ENCODE peak calls at places on chromosomes 16 and 17, in four cellular contexts. W is thyroid gland, M is GM12878, C is upper lobe of left lung. K is an unnamed sample.
A peak's percentile ranks its signal among the peaks of the same experiment; 100 is the strongest.

GRCh38 chr17:42682400-42683384 is at the start of gene CNTNAP1:
- DNase-seq in M (no peak), C (peak; percentile 90), W (peak; percentile 22), K (peak; percentile 87)

GRCh38 chr16:87317766-87318121 is 552 bp upstream of the C16orf95 start:
- DNase-seq in C (no peak), M (no peak), W (peak; percentile 58), K (peak; percentile 66)

GRCh38 chr16:56589141-56590039 is at the start of gene MT3:
- DNase-seq in C (peak; percentile 84), W (peak; percentile 12), M (no peak), K (no peak)

GRCh38 chr17:28959471-28959871 is 8.2 kb upstream of the PHF12 start:
- DNase-seq in M (no peak), W (no peak), C (no peak), K (no peak)

GRCh38 chr17:13541032-13541480 is 60.7 kb downstream of the HS3ST3A1 start:
- DNase-seq in C (no peak), W (no peak), M (no peak), K (peak; percentile 49)

GRCh38 chr16:24609740-24610420 is 70.5 kb downstream of the RBBP6 start:
- DNase-seq in M (no peak), C (no peak), W (peak; percentile 67), K (no peak)

GRCh38 chr17:30363715-30364202 is 15.0 kb upstream of the CPD start:
- DNase-seq in M (peak; percentile 99), W (peak; percentile 62), C (no peak), K (no peak)

GRCh38 chr16:28258571-28258970 is 33.8 kb upstream of the SBK1 start:
- DNase-seq in W (peak; percentile 91), C (peak; percentile 82), M (no peak), K (no peak)

GRCh38 chr16:31352344-31353115 is 2.4 kb upstream of the ITGAX start:
- DNase-seq in C (peak; percentile 65), W (no peak), M (no peak), K (no peak)

GRCh38 chr16:31355701-31356100 is 725 bp downstream of the ITGAX start:
- DNase-seq in W (no peak), C (peak; percentile 40), M (no peak), K (no peak)

GRCh38 chr16:31356566-31357323 is 1.8 kb downstream of the ITGAX start:
- DNase-seq in W (no peak), M (no peak), C (peak; percentile 81), K (no peak)

GRCh38 chr16:31351937-31352315 is 3.0 kb upstream of the ITGAX start:
- DNase-seq in M (no peak), W (no peak), C (no peak), K (peak; percentile 24)

DNA sequence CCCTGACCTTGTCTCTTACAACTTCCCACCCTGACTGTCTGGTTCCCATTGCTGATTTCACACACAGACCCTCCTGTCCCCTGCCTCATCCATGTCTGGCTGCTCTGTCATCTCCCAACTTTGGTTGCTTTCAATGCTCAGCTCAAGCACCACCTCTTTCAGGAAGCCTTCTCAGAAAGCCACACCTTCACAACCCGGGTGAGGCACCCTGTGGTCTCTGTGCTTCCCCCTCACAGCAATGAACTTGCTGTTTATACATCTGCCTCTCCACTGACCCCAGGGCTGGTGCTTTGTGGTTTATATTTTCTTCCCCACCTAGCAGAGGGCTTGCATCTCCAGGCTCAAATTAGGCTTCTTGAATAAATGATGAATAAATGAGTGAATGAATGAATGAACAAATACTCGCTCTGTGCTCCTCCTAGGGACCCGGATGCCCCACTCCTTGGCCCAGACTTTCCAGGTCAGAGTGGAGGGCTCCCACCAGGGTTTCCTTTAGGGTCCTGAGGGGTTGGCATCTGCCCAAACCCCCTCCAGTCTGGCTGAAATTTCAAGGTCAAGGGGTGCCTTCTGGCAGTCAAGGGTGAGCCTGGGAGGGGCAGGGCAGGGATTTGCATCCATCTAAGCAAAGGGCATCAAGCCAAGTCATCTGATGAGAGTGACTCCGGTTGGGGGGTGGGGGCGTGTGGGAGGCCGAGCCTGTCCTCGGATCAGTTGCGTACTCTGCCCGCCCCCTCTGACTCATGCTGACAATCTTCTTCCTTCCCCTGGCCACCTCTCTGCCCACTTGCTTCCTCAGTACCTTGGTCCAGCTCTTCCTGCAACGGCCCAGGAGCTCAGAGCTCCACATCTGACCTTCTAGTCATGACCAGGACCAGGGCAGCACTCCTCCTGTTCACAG is at the start of gene ITGAX:
- DNase-seq in M (peak; percentile 70), W (no peak), C (peak; percentile 77), K (peak; percentile 83)
- TF ChIP-seq POLR2A in M (peak; percentile 45), W (no peak), C (no peak), K (peak; percentile 16)

DNA sequence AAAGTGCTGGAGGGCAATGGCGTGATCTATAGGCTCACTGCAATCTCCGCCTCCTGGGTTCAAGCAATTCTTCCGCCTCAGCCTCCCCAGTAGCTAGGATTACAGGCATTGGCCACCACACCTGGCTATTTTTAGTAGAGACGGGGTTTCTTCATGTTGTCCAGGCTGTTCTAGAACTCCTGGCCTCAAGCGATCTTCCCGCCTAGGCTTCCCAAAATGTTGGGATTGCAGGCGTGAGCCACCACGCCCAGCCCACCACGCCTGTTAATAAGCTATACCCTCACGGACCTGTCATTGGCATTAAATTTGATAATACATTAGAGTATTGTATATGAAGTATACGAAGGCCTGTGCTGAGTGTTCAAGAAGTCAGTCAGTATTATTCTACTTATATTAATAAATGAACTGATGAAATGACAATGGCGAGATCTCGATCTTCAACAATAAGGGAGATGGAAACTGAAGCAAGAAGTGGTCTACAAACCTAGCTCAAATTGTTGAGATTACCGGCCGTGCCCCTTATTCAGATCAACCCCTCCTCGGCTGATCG is 818 bp upstream of the BCAS3 start:
- DNase-seq in W (no peak), M (no peak), C (no peak), K (no peak)
- TF ChIP-seq POLR2A in W (no peak), M (peak; percentile 72), C (peak; percentile 35), K (peak; percentile 36)

DNA sequence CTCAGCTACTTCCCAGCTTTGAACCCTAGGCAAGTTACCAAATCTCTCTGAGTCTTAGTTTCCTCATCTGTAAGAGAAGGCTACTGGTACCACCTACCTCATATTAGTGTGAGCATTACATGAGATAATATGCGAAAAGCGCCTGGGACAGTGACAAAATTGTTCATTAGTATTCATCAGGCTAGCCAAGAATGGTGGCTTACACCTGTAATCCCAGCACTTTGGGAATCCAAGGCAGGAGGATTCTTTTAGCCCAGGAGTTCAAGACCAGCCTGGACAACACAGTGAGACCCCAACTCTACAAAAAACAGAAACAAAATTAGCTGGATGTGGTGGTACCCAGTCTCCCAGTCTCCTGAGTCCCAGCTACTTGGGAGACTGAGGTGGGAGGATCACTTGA is 3.3 kb downstream of the PLCD3 start:
- DNase-seq in M (no peak), C (no peak), W (no peak), K (no peak)
- TF ChIP-seq POLR2A in M (no peak), C (no peak), W (no peak), K (no peak)

GRCh38 chr17:5234645-5235576 is at the start of gene SCIMP:
- DNase-seq in M (peak; percentile 82), C (no peak), W (no peak), K (no peak)
- TF ChIP-seq POLR2A in M (peak; percentile 92), C (no peak), W (no peak), K (no peak)

DNA sequence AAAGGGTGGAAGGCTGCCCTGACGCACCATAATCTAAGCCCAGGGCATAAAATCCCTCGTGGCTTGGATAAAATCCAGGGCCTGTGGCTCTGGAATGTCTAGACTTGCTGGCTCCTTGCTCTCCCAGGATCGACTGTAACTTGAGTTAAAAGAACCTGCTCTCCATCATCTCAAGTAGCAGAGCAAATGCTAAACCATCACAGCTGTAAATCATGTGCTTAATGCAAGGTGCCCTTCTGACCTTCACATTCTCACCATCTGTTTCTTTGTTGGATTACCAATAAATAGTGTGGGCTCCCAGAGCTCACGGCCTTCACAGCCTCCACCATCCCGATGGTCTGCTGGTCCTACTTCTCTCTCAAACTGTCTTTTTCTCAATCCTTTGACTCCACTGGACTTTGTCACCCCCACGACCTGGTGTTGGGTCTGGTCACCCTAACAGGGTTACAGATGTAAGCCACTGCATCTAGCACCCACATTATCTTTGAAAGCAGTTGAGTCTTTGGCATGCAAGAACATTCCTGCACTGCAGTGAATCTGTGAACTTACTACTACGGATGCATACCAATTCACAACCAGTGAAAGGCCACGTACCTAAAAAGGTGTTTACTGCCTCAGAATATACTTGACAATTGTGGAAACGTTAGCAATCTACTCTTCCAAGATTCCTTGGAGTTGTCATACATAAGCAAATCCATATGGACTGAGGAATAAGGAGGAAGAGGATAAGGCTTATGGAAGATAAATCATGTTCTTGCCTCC is 15.3 kb downstream of the RSL1D1 start:
- DNase-seq in C (no peak), W (no peak), M (no peak), K (no peak)
- TF ChIP-seq POLR2A in C (no peak), W (no peak), M (no peak), K (no peak)

GRCh38 chr17:10646393-10646990 is 10.6 kb downstream of the MYH3 start:
- DNase-seq in C (no peak), M (no peak), W (peak; percentile 80), K (peak; percentile 29)
- TF ChIP-seq POLR2A in C (no peak), M (no peak), W (no peak), K (no peak)

DNA sequence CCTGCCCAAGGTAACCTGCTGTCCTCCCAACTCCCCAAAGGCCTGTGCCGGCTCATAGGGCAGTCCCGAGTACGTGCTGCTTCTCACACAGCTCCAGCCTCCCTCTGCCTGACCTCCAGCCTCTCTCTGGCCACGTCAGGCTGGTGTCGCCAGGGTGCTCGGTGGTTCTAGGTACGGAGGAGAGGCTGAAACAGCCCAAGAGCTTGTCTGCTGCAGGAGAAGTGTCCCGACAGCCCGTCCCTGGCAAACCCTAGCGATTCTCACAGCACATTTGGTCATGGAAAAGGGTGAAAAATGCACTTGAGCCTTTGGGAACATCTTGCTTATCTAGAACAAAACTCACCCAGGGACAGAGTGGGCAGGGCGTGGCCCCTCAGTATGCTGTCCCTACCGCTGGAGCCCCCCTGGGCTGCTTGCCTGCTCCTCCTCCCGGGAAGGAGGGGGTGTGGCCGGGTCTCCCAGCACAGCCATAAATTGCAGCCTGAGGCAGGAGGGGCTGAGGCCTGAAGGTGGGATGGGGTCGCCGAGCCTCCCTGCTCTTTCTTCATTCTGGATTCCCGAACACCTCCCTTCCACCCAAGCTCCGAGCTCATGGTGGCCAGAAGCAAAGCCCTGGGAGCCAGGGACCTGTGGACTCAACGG is 40.4 kb downstream of the TIMM22 start:
- DNase-seq in M (no peak), C (no peak), W (no peak), K (no peak)
- TF ChIP-seq POLR2A in M (no peak), C (no peak), W (no peak), K (no peak)

DNA sequence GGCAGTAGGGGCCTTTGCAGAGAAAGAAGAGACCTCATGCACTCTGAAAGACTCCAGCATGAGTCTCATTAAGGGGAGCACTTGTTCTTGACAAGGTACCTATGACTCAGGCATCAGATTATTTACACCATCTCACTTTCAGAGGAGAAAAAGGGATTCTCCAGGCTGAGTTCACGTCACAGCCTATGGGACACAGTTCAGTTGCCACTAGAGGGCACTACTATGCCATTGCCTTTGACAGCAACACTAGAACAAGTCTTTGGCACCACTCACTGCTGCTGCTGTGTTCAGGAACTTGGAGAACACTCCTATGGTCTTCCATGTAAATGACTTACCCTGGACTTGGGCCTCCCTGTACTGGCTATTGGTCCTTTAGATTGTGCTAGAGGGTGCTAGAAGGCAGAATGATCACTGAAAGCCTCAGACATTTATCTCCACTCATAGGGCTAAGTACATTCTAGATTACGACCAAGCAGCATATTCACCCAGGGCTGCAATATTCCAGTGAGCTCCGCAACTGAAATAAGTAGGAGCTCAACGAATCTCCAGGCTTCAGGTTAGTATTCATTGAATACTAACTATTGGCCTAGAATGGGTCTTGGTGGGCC is 225.1 kb upstream of the CA10 start:
- DNase-seq in M (no peak), C (no peak), W (peak; percentile 42), K (peak; percentile 56)
- TF ChIP-seq POLR2A in M (no peak), C (no peak), W (no peak), K (no peak)

GRCh38 chr16:9528680-9529079 is 437.2 kb downstream of the HAPSTR1 start:
- DNase-seq in M (no peak), W (peak; percentile 52), C (no peak), K (no peak)
- TF ChIP-seq POLR2A in M (no peak), W (no peak), C (no peak), K (no peak)